ENCODE peak calls at places on chromosomes 4 and X, in nine cellular contexts. K is thoracic aorta; C is nephron progenitor cell; Q is activated T-cell treated with anti-CD3 and anti-CD28 coated beads for 1 hour; W is naive thymus-derived CD4-positive, alpha-beta T cell; X is C1 segment of cervical spinal cord; R is heart left ventricle; S is left colon; I is AG10803. U is an unnamed sample.

GRCh38 chr4:127856485-127857447 is 23.9 kb upstream of the PLK4 start:
- DNase-seq in Q (no peak), W (no peak), R (no peak), X (no peak), C (no peak), K (no peak), I (peak; percentile 93), S (no peak), U (no peak)

GRCh38 chr4:86664959-86665358 is 70.8 kb downstream of the PTPN13 start:
- DNase-seq in Q (no peak), R (no peak), S (no peak), K (no peak), I (peak; percentile 95), W (no peak), C (no peak), X (no peak), U (no peak)

GRCh38 chr4:177190995-177191568 is 118.6 kb upstream of the NEIL3 start:
- DNase-seq in R (no peak), C (no peak), X (no peak), S (no peak), Q (no peak), W (no peak), K (no peak), I (peak; percentile 47), U (no peak)

GRCh38 chrX:69136546-69137331 is 28.5 kb downstream of the PJA1 start:
- DNase-seq in I (no peak), C (peak; percentile 75), S (peak; percentile 16), K (no peak), W (no peak), X (no peak), Q (no peak), R (peak; percentile 37), U (no peak)

GRCh38 chr4:119570401-119570800 is 58.2 kb downstream of the PDE5A start:
- DNase-seq in K (no peak), X (no peak), W (no peak), I (peak; percentile 51), R (no peak), Q (no peak), C (no peak), S (no peak), U (no peak)

GRCh38 chr4:41160010-41160789 is 54.1 kb downstream of the APBB2 start:
- DNase-seq in K (no peak), W (no peak), C (no peak), Q (no peak), X (no peak), R (peak; percentile 63), S (no peak), I (peak; percentile 90), U (no peak)

GRCh38 chr4:108204518-108204917 is 35.8 kb upstream of the LEF1 start:
- DNase-seq in R (no peak), I (no peak), Q (no peak), C (no peak), W (no peak), S (no peak), K (no peak), X (no peak), U (no peak)

GRCh38 chr4:44869222-44869882 is 143.0 kb upstream of the GNPDA2 start:
- DNase-seq in K (no peak), X (no peak), C (no peak), I (no peak), Q (no peak), R (no peak), S (no peak), W (no peak), U (no peak)

GRCh38 chrX:16464369-16464768 is 185.6 kb upstream of the S100G start:
- DNase-seq in S (no peak), X (no peak), W (no peak), I (no peak), R (no peak), C (no peak), K (no peak), Q (no peak), U (no peak)

U was measured in omental fat pad.